ENCODE peak calls at places on chromosomes 6 and 20, in ten cellular contexts. L is IMR-90; N is cardiac muscle cell; O is mesenchymal stem cell; D is upper lobe of right lung; Q is GM23248; B is CD8-positive, alpha-beta T cell; E is neural progenitor cell; G is psoas muscle; X is GM23338. U is an unnamed sample. For H3K27me3, the result is how much of the 10 kb centered on the place peaks cover.

GRCh38 chr6:5338177-5338960 is 77.1 kb downstream of the FARS2 start:
- DNase-seq in L (no peak), N (no peak), O (no peak), D (no peak), Q (no peak), B (no peak), E (no peak), G (no peak), X (no peak), U (no peak)

GRCh38 chr6:16276991-16277981 is 38.9 kb downstream of the GMPR start:
- DNase-seq in L (peak), N (peak), O (peak), D (peak), Q (peak), B (no peak), E (peak), G (peak), X (peak), U (peak)

GRCh38 chr6:45710304-45710821 is 305.3 kb downstream of the CLIC5 start:
- DNase-seq in L (peak), N (no peak), O (peak), D (no peak), Q (peak), B (no peak), E (no peak), G (no peak), X (no peak), U (no peak)

GRCh38 chr6:148611213-148611612 is 135.6 kb upstream of the UST start:
- DNase-seq in L (no peak), N (no peak), O (peak), D (no peak), Q (peak), B (no peak), E (no peak), G (peak), X (no peak), U (no peak)

GRCh38 chr6:30781697-30782424 is 37.5 kb upstream of the IER3 start:
- DNase-seq in L (peak), N (peak), O (peak), D (peak), Q (peak), B (no peak), E (no peak), G (peak), X (no peak), U (peak)

GRCh38 chr20:34024733-34025351 is 31.1 kb downstream of the RALY start:
- DNase-seq in L (no peak), N (peak), O (no peak), D (no peak), Q (no peak), B (no peak), E (no peak), G (no peak), X (no peak), U (no peak)

GRCh38 chr20:22394583-22394982 is 189.8 kb downstream of the FOXA2 start:
- DNase-seq in L (no peak), N (no peak), O (no peak), D (no peak), Q (no peak), B (no peak), E (no peak), G (no peak), X (no peak), U (no peak)

GRCh38 chr6:157134402-157135074 is 188.8 kb downstream of the TMEM242 start:
- DNase-seq in L (peak), N (no peak), O (no peak), D (no peak), Q (no peak), B (no peak), E (no peak), G (no peak), X (no peak), U (no peak)

GRCh38 chr6:56004421-56004820 is 129.0 kb upstream of the BMP5 start:
- DNase-seq in L (peak), N (no peak), O (no peak), D (no peak), Q (peak), B (no peak), E (no peak), G (no peak), X (no peak), U (no peak)

GRCh38 chr6:1297746-1298145 is 14.2 kb upstream of the FOXQ1 start:
- DNase-seq in L (peak), N (peak), O (peak), D (no peak), Q (peak), B (no peak), E (no peak), G (no peak), X (no peak), U (no peak)

GRCh38 chr20:60219984-60220540 is 261.8 kb downstream of the CDH26 start:
- DNase-seq in L (no peak), N (no peak), O (no peak), D (no peak), Q (peak), B (no peak), E (no peak), G (no peak), X (no peak), U (no peak)
- H3K27me3 ChIP-seq in L (under half), N (under half), O (under half), D (under half), Q (under half), B (under half), E (under half), G (under half), X (under half), U (under half)

DNA sequence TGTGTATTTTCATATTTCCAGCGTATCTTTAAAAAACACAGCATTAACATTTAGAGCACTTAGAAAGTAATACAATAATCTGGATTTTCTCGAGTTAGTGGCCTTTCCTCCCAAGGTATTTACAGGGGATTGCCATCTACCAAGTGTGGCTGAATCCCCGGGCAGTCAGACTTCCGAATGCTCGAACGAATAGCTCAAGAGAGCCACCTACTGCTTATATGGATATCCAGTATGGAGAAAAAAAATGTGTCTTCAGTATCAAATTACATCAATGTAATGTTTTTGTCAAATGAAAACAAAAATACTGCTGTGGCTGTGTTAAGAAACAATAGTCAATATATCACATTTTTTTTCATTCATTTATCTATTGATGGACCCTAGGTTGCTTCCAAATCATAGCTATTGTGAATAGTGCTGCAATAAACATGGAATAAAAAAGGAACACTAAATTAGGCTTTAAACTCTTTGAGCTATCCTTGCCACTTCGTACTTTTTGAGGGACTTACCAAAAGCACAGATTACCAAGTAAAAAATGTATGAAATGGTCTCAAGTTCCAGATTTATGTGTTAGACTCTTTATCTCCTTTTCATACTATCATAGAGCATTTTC is 654.5 kb upstream of the PTCHD4 start:
- DNase-seq in L (peak), N (peak), O (peak), D (no peak), Q (peak), B (no peak), E (peak), G (no peak), X (peak), U (peak)
- H3K27ac ChIP-seq in L (no peak), N (no peak), O (no peak), D (no peak), Q (no peak), B (no peak), E (no peak), G (no peak), X (no peak), U (no peak)

GRCh38 chr6:167683028-167683862 is 143.5 kb upstream of the AFDN start:
- DNase-seq in L (peak), N (peak), O (peak), D (peak), Q (no peak), B (no peak), E (no peak), G (peak), X (no peak), U (no peak)
- H3K27me3 ChIP-seq in L (under half), N (under half), O (under half), D (under half), Q (under half), B (under half), E (under half), G (under half), X (under half), U (under half)

GRCh38 chr6:11207199-11207968 is 25.1 kb downstream of the NEDD9 start:
- DNase-seq in L (peak), N (no peak), O (peak), D (no peak), Q (peak), B (no peak), E (no peak), G (no peak), X (no peak), U (no peak)
- H3K27ac ChIP-seq in L (peak), N (no peak), O (peak), D (peak), Q (peak), B (no peak), E (no peak), G (peak), X (no peak), U (no peak)

GRCh38 chr6:160315310-160315709 is 32.9 kb upstream of the SLC22A3 start:
- DNase-seq in L (no peak), N (no peak), O (no peak), D (no peak), Q (no peak), B (no peak), E (no peak), G (no peak), X (no peak), U (no peak)

GRCh38 chr6:160306284-160306683 is 41.9 kb upstream of the SLC22A3 start:
- DNase-seq in L (no peak), N (no peak), O (no peak), D (no peak), Q (no peak), B (no peak), E (no peak), G (no peak), X (no peak), U (no peak)

GRCh38 chr6:160312900-160313299 is 35.3 kb upstream of the SLC22A3 start:
- DNase-seq in L (no peak), N (no peak), O (no peak), D (no peak), Q (no peak), B (no peak), E (no peak), G (no peak), X (no peak), U (no peak)

DNA sequence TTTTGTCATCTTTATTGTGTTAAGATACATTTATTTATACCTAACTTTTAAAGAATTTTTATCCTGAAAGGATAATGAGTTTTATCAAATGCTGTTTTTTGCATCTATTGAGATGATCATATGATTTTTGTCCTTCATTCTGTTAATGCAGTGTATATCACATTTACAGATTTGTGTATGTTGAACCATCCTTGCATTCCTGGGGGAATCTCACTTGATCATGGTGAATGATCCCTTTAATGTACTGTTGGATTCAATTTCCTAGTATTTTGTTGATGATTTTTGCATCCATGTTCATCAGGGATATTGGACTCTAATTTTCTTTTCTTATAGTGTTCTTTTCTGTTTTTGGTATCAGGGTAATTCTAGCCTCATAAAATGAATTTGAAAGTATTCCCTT is 38.5 kb upstream of the SLC22A3 start:
- DNase-seq in L (no peak), N (no peak), O (no peak), D (no peak), Q (no peak), B (no peak), E (no peak), G (no peak), X (no peak), U (no peak)
- H3K27me3 ChIP-seq in L (under half), N (under half), O (under half), D (under half), Q (under half), B (under half), E (under half), G (under half), X (under half), U (under half)

DNA sequence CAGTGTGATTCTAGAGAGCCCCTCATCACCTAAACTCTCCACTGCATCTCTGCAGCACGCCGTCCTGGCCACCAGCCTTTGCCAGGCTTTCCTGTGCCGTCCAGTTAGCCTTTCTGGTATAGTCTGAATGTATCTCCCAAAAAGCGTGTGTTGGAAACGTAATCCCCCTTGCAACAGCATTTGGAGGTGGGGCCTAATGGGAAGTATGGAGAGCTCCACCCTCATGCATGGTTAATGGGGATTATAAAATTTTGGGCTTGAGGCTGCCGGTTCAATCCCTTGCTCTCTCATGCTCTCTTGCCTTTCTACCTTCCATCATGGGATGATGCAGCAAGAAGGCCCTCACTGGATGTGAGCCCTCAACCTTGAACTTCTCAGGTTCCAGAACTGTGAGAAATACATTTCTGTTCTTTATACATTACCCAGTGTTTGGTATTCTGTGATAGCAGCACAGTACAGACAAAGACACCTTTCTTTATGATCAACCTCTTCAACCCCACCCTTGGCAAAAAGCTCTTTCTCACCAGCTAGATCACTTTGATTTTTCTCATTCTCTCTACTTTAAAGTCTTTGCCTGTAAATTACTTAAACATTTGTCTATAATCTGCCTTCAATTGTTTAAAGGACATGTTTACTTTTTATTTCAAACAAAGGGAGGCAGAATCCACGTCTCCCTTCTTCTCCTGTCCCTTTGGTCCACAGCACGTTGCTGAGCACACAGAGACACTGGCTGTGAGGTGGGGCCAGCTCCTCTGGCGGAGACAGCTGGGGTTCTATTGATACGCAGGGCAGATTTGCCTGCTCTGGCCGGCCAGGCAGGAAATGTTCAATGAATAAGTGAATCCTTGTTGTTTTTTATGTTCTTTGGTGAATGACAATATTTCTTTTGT is 53.1 kb downstream of the NEDD9 start:
- DNase-seq in L (no peak), N (no peak), O (no peak), D (no peak), Q (no peak), B (no peak), E (peak), G (no peak), X (peak), U (no peak)
- H3K27ac ChIP-seq in L (no peak), N (no peak), O (no peak), D (no peak), Q (no peak), B (no peak), E (no peak), G (no peak), X (peak), U (no peak)

DNA sequence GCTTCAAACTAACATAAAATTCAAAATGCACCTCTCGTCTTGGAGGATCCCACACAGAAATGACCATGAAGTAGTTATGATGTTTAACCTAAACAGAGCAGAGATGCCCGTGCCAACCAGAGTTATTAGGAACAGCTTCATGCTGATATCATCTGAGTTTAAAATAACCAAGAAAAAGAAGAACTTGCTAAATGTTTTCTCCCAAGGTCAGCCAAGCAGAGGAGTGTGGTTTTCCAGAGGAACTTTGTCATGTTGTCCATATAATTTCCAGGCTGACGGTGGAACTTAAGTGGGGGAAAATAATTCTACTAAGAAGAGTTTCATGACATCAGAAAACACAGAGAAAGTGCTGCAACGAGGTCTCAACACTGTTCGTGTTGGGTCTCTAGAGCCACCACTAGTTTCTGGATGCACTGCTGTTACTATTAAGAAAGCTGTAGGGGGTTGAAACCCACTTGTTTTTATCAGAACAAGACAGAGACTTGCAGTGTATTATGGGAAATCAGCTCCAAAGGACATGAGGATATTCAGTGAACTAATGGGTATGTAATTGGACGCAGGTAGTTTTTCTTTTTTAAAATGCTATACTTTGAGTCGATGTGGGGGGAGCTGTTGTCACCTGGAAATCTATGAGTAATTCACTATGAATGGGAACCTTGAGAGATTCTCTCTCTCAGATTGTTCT is 5.2 kb downstream of the AGPAT4 start:
- DNase-seq in L (no peak), N (no peak), O (no peak), D (no peak), Q (no peak), B (no peak), E (no peak), G (no peak), X (peak), U (peak)
- H3K27me3 ChIP-seq in L (under half), N (under half), O (under half), D (under half), Q (under half), B (under half), E (under half), G (under half), X (under half), U (under half)

GRCh38 chr20:37736132-37736531 is 42.3 kb downstream of the CTNNBL1 start:
- DNase-seq in L (no peak), N (no peak), O (no peak), D (no peak), Q (no peak), B (no peak), E (no peak), G (no peak), X (no peak), U (no peak)
- H3K27ac ChIP-seq in L (no peak), N (no peak), O (no peak), D (no peak), Q (no peak), B (no peak), E (no peak), G (no peak), X (no peak), U (no peak)

GRCh38 chr20:17441745-17442144 is 89.4 kb downstream of the BFSP1 start:
- DNase-seq in L (no peak), N (no peak), O (no peak), D (no peak), Q (no peak), B (no peak), E (no peak), G (no peak), X (no peak), U (no peak)

GRCh38 chr20:17442588-17442987 is 88.6 kb downstream of the BFSP1 start:
- DNase-seq in L (no peak), N (peak), O (no peak), D (no peak), Q (no peak), B (no peak), E (peak), G (no peak), X (peak), U (peak)

GRCh38 chr20:17438436-17439039 is 92.6 kb downstream of the BFSP1 start:
- DNase-seq in L (no peak), N (no peak), O (no peak), D (no peak), Q (no peak), B (no peak), E (no peak), G (no peak), X (peak), U (peak)

GRCh38 chr20:17437251-17437650 is 93.9 kb downstream of the BFSP1 start:
- DNase-seq in L (no peak), N (no peak), O (no peak), D (no peak), Q (no peak), B (no peak), E (no peak), G (no peak), X (no peak), U (no peak)

DNA sequence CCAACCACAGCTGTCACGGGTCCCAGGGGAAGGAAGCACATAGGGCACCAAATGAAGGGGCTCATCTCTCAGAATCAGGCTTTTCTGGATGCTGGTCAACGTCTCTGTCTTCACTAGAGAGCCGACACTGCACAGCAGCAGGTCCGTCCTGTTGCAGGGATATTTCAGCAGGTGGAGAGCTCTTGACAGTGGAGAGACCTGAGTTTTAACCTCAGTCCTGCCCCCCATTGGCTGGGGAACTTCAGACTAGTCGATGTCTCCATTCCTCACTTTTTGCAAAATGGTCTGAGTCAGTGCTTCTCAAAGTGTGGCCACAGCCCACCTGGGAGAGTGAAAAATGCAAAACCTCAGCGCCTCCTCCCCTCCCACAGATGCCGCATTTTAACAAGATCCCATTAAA is 91.3 kb downstream of the BFSP1 start:
- DNase-seq in L (no peak), N (peak), O (no peak), D (no peak), Q (no peak), B (no peak), E (no peak), G (no peak), X (no peak), U (peak)
- H3K27me3 ChIP-seq in L (under half), N (under half), O (half or more), D (under half), Q (under half), B (under half), E (under half), G (under half), X (under half), U (under half)

GRCh38 chr6:6688951-6689350 is 100.4 kb downstream of the LY86 start:
- DNase-seq in L (no peak), N (no peak), O (peak), D (no peak), Q (peak), B (no peak), E (no peak), G (no peak), X (no peak), U (no peak)
- H3K27ac ChIP-seq in L (no peak), N (no peak), O (no peak), D (peak), Q (peak), B (no peak), E (no peak), G (peak), X (no peak), U (no peak)

U was measured in mesendoderm.